ENCODE peak calls at places on chromosome 21, in eight cellular contexts. N is progenitor cell of endocrine pancreas, U is GM23338, V is IMR-90, F is sciatic nerve, Y is glutamatergic neuron, A is ACHN, T is NCI-H1092 treated with DMSO at 0.1 percent for 48 hours. W is an unnamed sample.

GRCh38 chr21:41024341-41025056 is 143.5 kb upstream of the BACE2 start:
- DNase-seq in T (peak; percentile 58), Y (peak; percentile 35), U (no peak), N (no peak), F (no peak), V (no peak), A (no peak), W (peak; percentile 30)

GRCh38 chr21:44873356-44874239 is at the start of gene PTTG1IP:
- DNase-seq in Y (peak; percentile 100), V (peak; percentile 94), T (peak; percentile 99), N (peak; percentile 99), A (peak; percentile 95), F (peak; percentile 100), U (peak; percentile 98), W (peak; percentile 100)

GRCh38 chr21:45887121-45887611 is 94.4 kb upstream of the COL6A1 start:
- DNase-seq in F (no peak), A (no peak), V (no peak), U (no peak), T (peak; percentile 94), Y (no peak), N (no peak), W (no peak)

GRCh38 chr21:44958471-44959191 is 18.8 kb downstream of the SLX9 start:
- DNase-seq in Y (peak; percentile 41), U (no peak), A (no peak), T (no peak), V (peak; percentile 67), F (peak; percentile 85), N (no peak), W (peak; percentile 44)

GRCh38 chr21:37430184-37430821 is 63.7 kb downstream of the DYRK1A start:
- DNase-seq in F (no peak), Y (no peak), U (no peak), A (no peak), V (no peak), T (no peak), N (no peak), W (no peak)

GRCh38 chr21:34669149-34669879 is 520 bp downstream of the CLIC6 start:
- DNase-seq in T (no peak), N (peak; percentile 21), V (no peak), U (peak; percentile 60), Y (peak; percentile 35), A (no peak), F (no peak), W (peak; percentile 47)

GRCh38 chr21:38903578-38904193 is 98.0 kb downstream of the ETS2 start:
- DNase-seq in N (no peak), T (no peak), A (no peak), V (no peak), Y (no peak), U (no peak), F (no peak), W (no peak)

GRCh38 chr21:17466166-17466565 is 46.7 kb upstream of the CXADR start:
- DNase-seq in V (peak; percentile 83), F (no peak), A (peak; percentile 8), T (no peak), U (no peak), N (no peak), Y (no peak), W (no peak)

GRCh38 chr21:38852278-38852677 is 46.5 kb downstream of the ETS2 start:
- DNase-seq in Y (no peak), A (no peak), N (no peak), F (no peak), V (no peak), U (no peak), T (no peak), W (no peak)

GRCh38 chr21:45118099-45118498 is 43.7 kb downstream of the ADARB1 start:
- DNase-seq in T (no peak), F (no peak), U (no peak), V (no peak), Y (no peak), A (no peak), N (no peak), W (no peak)

GRCh38 chr21:27393726-27394125 is 426.8 kb upstream of the ADAMTS5 start:
- DNase-seq in F (no peak), N (no peak), Y (no peak), T (no peak), A (no peak), V (peak; percentile 44), U (no peak), W (no peak)

GRCh38 chr21:39703578-39703977 is 41.4 kb upstream of the IGSF5 start:
- DNase-seq in T (no peak), Y (no peak), F (no peak), A (no peak), V (no peak), U (no peak), N (no peak), W (no peak)

GRCh38 chr21:24045775-24046215 is 1561.5 kb downstream of the MRPL39 start:
- DNase-seq in N (no peak), U (peak; percentile 13), F (peak; percentile 82), T (peak; percentile 52), A (peak; percentile 86), Y (peak; percentile 66), V (peak; percentile 99), W (peak; percentile 12)

GRCh38 chr21:9730866-9731265 is 790.5 kb upstream of the TPTE start:
- DNase-seq in V (no peak), Y (no peak), U (no peak), F (no peak), N (no peak), A (no peak), T (no peak), W (no peak)

GRCh38 chr21:15601390-15601789 is 128.4 kb upstream of the USP25 start:
- DNase-seq in T (no peak), V (no peak), A (no peak), N (no peak), Y (no peak), F (no peak), U (no peak), W (no peak)

GRCh38 chr21:32173106-32173755 is 105.6 kb downstream of the MIS18A start:
- DNase-seq in Y (no peak), T (no peak), U (no peak), F (no peak), V (no peak), A (no peak), N (no peak), W (no peak)

GRCh38 chr21:45596704-45597318 is 46.7 kb upstream of the PCBP3 start:
- DNase-seq in Y (peak; percentile 63), A (peak; percentile 51), V (peak; percentile 28), N (peak; percentile 75), U (peak; percentile 91), F (peak; percentile 87), T (peak; percentile 50), W (peak; percentile 86)

GRCh38 chr21:34807881-34808568 is 139.2 kb downstream of the CLIC6 start:
- DNase-seq in A (peak; percentile 85), U (no peak), Y (no peak), T (no peak), N (no peak), V (peak; percentile 94), F (no peak), W (no peak)

W was measured in nephron progenitor cell.